ENCODE peak calls at places on chromosomes 16 and 17, in eight cellular contexts. I is T-helper 2 cell; J is activated naive CD8-positive, alpha-beta T cell treated with anti-CD3 and anti-CD28 coated beads, Interleukin-2, amount 50 U/mL, for 16 hours; G is GM04504; R is H9; D is activated CD4-positive, alpha-beta T cell treated with anti-CD3 and anti-CD28 coated beads, Interleukin-2, amount 50 U/mL, for 4 hours; W is H7; N is aorta. Y is an unnamed sample.

GRCh38 chr17:57622327-57622885 is 122.7 kb downstream of the CCDC182 start:
- DNase-seq in G (no peak), D (no peak), N (peak; percentile 3), I (no peak), W (no peak), J (no peak), R (no peak), Y (no peak)

GRCh38 chr17:80599546-80600305 is 55.1 kb downstream of the RPTOR start:
- DNase-seq in J (no peak), D (no peak), G (no peak), W (no peak), R (no peak), I (no peak), N (no peak), Y (peak; percentile 85)

GRCh38 chr16:48864055-48864454 is 254.1 kb upstream of the N4BP1 start:
- DNase-seq in R (peak; percentile 41), D (no peak), G (no peak), J (no peak), I (no peak), W (peak; percentile 30), N (no peak), Y (no peak)

GRCh38 chr16:80875616-80876015 is 71.2 kb upstream of the CDYL2 start:
- DNase-seq in N (no peak), W (no peak), I (no peak), J (no peak), R (no peak), D (no peak), G (no peak), Y (no peak)

GRCh38 chr17:77465358-77466041 is 324.7 kb downstream of the SEC14L1 start:
- DNase-seq in N (peak; percentile 87), R (peak; percentile 69), G (no peak), W (peak; percentile 81), J (peak; percentile 69), I (no peak), D (peak; percentile 77), Y (peak; percentile 93)

GRCh38 chr16:55248058-55248457 is 75.9 kb upstream of the IRX6 start:
- DNase-seq in W (no peak), R (no peak), G (no peak), D (no peak), J (no peak), I (no peak), N (no peak), Y (no peak)

GRCh38 chr16:11560701-11561439 is 25.8 kb downstream of the LITAF start:
- DNase-seq in W (peak; percentile 40), J (no peak), R (no peak), D (peak; percentile 36), I (no peak), G (no peak), N (no peak), Y (peak; percentile 75)

GRCh38 chr17:78924481-78925151 is 571 bp downstream of the TIMP2 start:
- DNase-seq in I (no peak), W (peak; percentile 90), G (no peak), R (peak; percentile 73), J (no peak), D (no peak), N (peak; percentile 72), Y (no peak)

GRCh38 chr17:75688209-75688771 is 21.2 kb downstream of the SAP30BP start:
- DNase-seq in D (no peak), J (no peak), G (no peak), R (no peak), W (no peak), I (no peak), N (no peak), Y (no peak)

GRCh38 chr16:17887963-17888362 is 417.2 kb upstream of the XYLT1 start:
- DNase-seq in I (no peak), R (no peak), W (no peak), N (no peak), G (no peak), J (no peak), D (no peak), Y (no peak)

GRCh38 chr17:17749921-17750320 is 68.7 kb downstream of the RAI1 start:
- DNase-seq in D (peak; percentile 22), G (no peak), W (peak; percentile 96), J (no peak), I (no peak), R (peak; percentile 98), N (peak; percentile 66), Y (no peak)

Y was measured in Peyer's patch.